ENCODE peak calls at places on chromosomes 13 and 19, in four cellular contexts. B is stimulated activated CD4-positive, alpha-beta T cell treated with anti-CD3 and anti-CD28 coated beads, Interleukin-15, amount 100 ng/mL, for 24 hours; I is RWPE1; C is T-helper 2 cell treated with Interferon-gamma antibody and Interleukin-4, amounts not matched to agents 5 μg/mL and 100 μg/mL, for 36 hours. S is an unnamed sample.

GRCh38 chr13:46544208-46544607 is 8.8 kb upstream of the LRCH1 start:
- DNase-seq in B (no peak), I (no peak), C (no peak), S (no peak)

GRCh38 chr19:51139299-51140018 is 2.6 kb upstream of the SIGLEC7 start:
- DNase-seq in B (no peak), I (no peak), C (no peak), S (no peak)

GRCh38 chr19:10852098-10852800 is 4.0 kb downstream of the C19orf38 start:
- DNase-seq in B (no peak), I (no peak), C (no peak), S (peak)

GRCh38 chr13:75399168-75399878 is 82.6 kb downstream of the TBC1D4 start:
- DNase-seq in B (no peak), I (no peak), C (no peak), S (no peak)

GRCh38 chr13:25281193-25281936 is 5.9 kb downstream of the MTMR6 start:
- DNase-seq in B (peak), I (no peak), C (peak), S (no peak)

GRCh38 chr13:103497404-103497803 is 431.2 kb upstream of the SLC10A2 start:
- DNase-seq in B (no peak), I (no peak), C (no peak), S (no peak)

GRCh38 chr19:49150106-49150943 is 4.9 kb downstream of the HRC start:
- DNase-seq in B (peak), I (peak), C (peak), S (peak)

GRCh38 chr19:47752440-47753211 is 7.3 kb downstream of the NOP53 start:
- DNase-seq in B (no peak), I (no peak), C (no peak), S (no peak)

GRCh38 chr13:22432690-22433089 is 748.1 kb upstream of the SGCG start:
- DNase-seq in B (no peak), I (no peak), C (no peak), S (no peak)

GRCh38 chr19:19670070-19670551 is 1.5 kb downstream of the ZNF101 start:
- DNase-seq in B (no peak), I (no peak), C (no peak), S (no peak)

GRCh38 chr13:101492251-101492910 is 39.9 kb downstream of the ITGBL1 start:
- DNase-seq in B (no peak), I (no peak), C (no peak), S (peak)

GRCh38 chr13:110023729-110024645 is 237.6 kb upstream of the IRS2 start:
- DNase-seq in B (no peak), I (no peak), C (no peak), S (peak)

GRCh38 chr13:44541601-44542000 is 34.5 kb downstream of the TSC22D1 start:
- DNase-seq in B (no peak), I (no peak), C (no peak), S (no peak)

GRCh38 chr13:97282705-97283104 is 60.6 kb downstream of the MBNL2 start:
- DNase-seq in B (no peak), I (no peak), C (no peak), S (no peak)

GRCh38 chr13:34942732-34943674 is 933 bp downstream of the NBEA start:
- DNase-seq in B (peak), I (no peak), C (peak), S (no peak)

GRCh38 chr19:1130801-1131717 is 27.3 kb downstream of the GPX4 start:
- DNase-seq in B (peak), I (no peak), C (peak), S (peak)

GRCh38 chr19:57190301-57190700 is 999 bp upstream of the ZNF264 start:
- DNase-seq in B (no peak), I (no peak), C (no peak), S (no peak)

GRCh38 chr13:22926176-22927007 is 254.4 kb upstream of the SGCG start:
- DNase-seq in B (peak), I (no peak), C (no peak), S (peak)